ENCODE peak calls at places on chromosomes 11 and 22, in six cellular contexts. W is IMR-90; U is ovary; Y is GM23338; X is CD8-positive, alpha-beta T cell; A is body of pancreas. B is an unnamed sample. For H3K4me1, the result is how much of the 10 kb centered on the place peaks cover.

GRCh38 chr11:125777309-125777708 is 1.3 kb downstream of the PATE2 start:
- DNase-seq in A (no peak), W (peak), X (no peak), Y (no peak), U (no peak), B (no peak)

GRCh38 chr22:27719535-27720227 is 81.9 kb downstream of the MN1 start:
- DNase-seq in X (no peak), A (no peak), U (no peak), W (peak), Y (peak), B (no peak)

GRCh38 chr11:69704508-69705245 is 855 bp upstream of the FGF19 start:
- DNase-seq in U (no peak), X (no peak), Y (peak), A (no peak), W (no peak), B (no peak)

GRCh38 chr11:120563698-120564572 is 52.4 kb downstream of the GRIK4 start:
- DNase-seq in X (no peak), U (peak), W (no peak), Y (peak), A (no peak), B (no peak)

GRCh38 chr11:123062892-123063395 is 1.0 kb upstream of the HSPA8 start:
- DNase-seq in Y (peak), W (peak), A (no peak), U (no peak), X (no peak), B (no peak)

GRCh38 chr11:67423891-67424613 is 4.2 kb upstream of the RPS6KB2 start:
- DNase-seq in W (no peak), A (no peak), Y (no peak), X (no peak), U (no peak), B (no peak)

GRCh38 chr11:2761131-2762030 is 61.6 kb upstream of the KCNQ1OT1 start:
- DNase-seq in W (no peak), X (peak), U (peak), A (peak), Y (no peak), B (no peak)

GRCh38 chr11:29527391-29527936 is 489.4 kb downstream of the KCNA4 start:
- DNase-seq in U (no peak), A (no peak), W (peak), X (no peak), Y (peak), B (no peak)

GRCh38 chr11:48020092-48020755 is 39.9 kb downstream of the PTPRJ start:
- DNase-seq in Y (no peak), W (no peak), X (no peak), A (no peak), U (no peak), B (no peak)

GRCh38 chr11:26946209-26946828 is 47.6 kb upstream of the FIBIN start:
- DNase-seq in A (no peak), U (no peak), Y (no peak), W (peak), X (no peak), B (no peak)

GRCh38 chr11:93485983-93486382 is 57.2 kb downstream of the SMCO4 start:
- DNase-seq in U (no peak), A (no peak), Y (no peak), X (no peak), W (no peak), B (no peak)
- H3K4me1 ChIP-seq in U (under half), A (under half), Y (under half), X (under half), W (under half), B (under half)

GRCh38 chr22:17905445-17905844 is 118.9 kb downstream of the MICAL3 start:
- DNase-seq in A (no peak), Y (no peak), W (no peak), U (no peak), X (no peak), B (no peak)

GRCh38 chr22:17906978-17907730 is 117.2 kb downstream of the MICAL3 start:
- DNase-seq in U (no peak), X (no peak), Y (no peak), A (no peak), W (no peak), B (no peak)

GRCh38 chr22:17898375-17898774 is 124.1 kb upstream of the BID start:
- DNase-seq in U (no peak), W (no peak), Y (no peak), A (no peak), X (no peak), B (no peak)

GRCh38 chr22:17903564-17904295 is 120.6 kb downstream of the MICAL3 start:
- DNase-seq in Y (peak), A (peak), W (no peak), X (no peak), U (no peak), B (no peak)

DNA sequence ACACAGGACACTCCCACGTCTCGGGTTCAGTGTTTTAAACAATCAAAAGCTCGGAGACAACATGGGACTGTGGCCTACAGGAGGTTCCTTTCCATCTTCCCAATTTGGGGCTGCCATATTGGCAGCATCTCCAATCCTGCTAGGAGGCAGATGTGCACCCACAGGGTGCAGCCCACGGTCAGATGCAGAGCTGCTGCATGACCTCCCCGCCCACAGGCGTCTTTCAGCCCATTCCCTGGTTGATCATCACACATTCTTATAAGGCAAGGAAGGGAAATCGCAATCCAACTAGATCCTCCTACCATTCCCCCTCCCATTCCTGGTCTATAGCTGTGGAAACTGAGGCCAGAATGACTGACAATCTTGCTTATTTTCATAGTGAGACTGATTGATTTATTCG is 121.4 kb downstream of the MICAL3 start:
- DNase-seq in W (no peak), A (no peak), Y (no peak), U (no peak), X (no peak), B (no peak)
- H3K4me3 ChIP-seq in W (no peak), A (no peak), Y (no peak), U (no peak), X (no peak), B (no peak)

GRCh38 chr22:50186789-50187523 is 1.2 kb downstream of the TRABD start:
- DNase-seq in W (peak), U (no peak), Y (peak), A (no peak), X (no peak), B (no peak)
- H3K4me1 ChIP-seq in W (under half), U (under half), Y (under half), A (half or more), X (half or more), B (under half)

GRCh38 chr11:933002-933820 is 7.5 kb downstream of the AP2A2 start:
- DNase-seq in U (no peak), X (no peak), W (no peak), Y (no peak), A (no peak), B (no peak)
- H3K4me3 ChIP-seq in U (no peak), X (no peak), W (no peak), Y (peak), A (no peak), B (no peak)

B was measured in iPS DF 6.9.